ENCODE peak calls at places on chromosomes 5 and 9, in five cellular contexts. H is PC-9, Z is RWPE1, L is ovary, Y is tibial artery. N is an unnamed sample.

GRCh38 chr5:156326718-156327259 is at the start of gene SGCD:
- DNase-seq in H (no peak), Z (no peak), L (peak; percentile 68), Y (peak; percentile 87), N (peak; percentile 17)

GRCh38 chr9:100064872-100065581 is 33.8 kb downstream of the ERP44 start:
- DNase-seq in H (peak; percentile 74), Z (peak; percentile 62), L (no peak), Y (no peak), N (no peak)

GRCh38 chr9:137077010-137077747 is at the start of gene UAP1L1:
- DNase-seq in H (peak; percentile 31), Z (no peak), L (peak; percentile 57), Y (peak; percentile 88), N (peak; percentile 52)

GRCh38 chr5:14552017-14552416 is 29.6 kb upstream of the OTULINL start:
- DNase-seq in H (no peak), Z (no peak), L (no peak), Y (no peak), N (peak; percentile 22)

GRCh38 chr5:14190194-14191164 is 47.3 kb downstream of the TRIO start:
- DNase-seq in H (peak; percentile 98), Z (peak; percentile 89), L (no peak), Y (no peak), N (peak; percentile 25)

GRCh38 chr5:89028579-89029272 is 145.7 kb upstream of the MEF2C start:
- DNase-seq in H (no peak), Z (peak; percentile 25), L (no peak), Y (no peak), N (no peak)

GRCh38 chr5:75640395-75640794 is 29.1 kb downstream of the ANKDD1B start:
- DNase-seq in H (peak; percentile 85), Z (peak; percentile 69), L (no peak), Y (no peak), N (no peak)

GRCh38 chr5:154757647-154758406 is 2.6 kb downstream of the LARP1 start:
- DNase-seq in H (peak; percentile 81), Z (peak; percentile 76), L (no peak), Y (no peak), N (peak; percentile 86)

GRCh38 chr5:100777680-100778281 is 125.3 kb downstream of the ST8SIA4 start:
- DNase-seq in H (peak; percentile 45), Z (peak; percentile 66), L (no peak), Y (no peak), N (no peak)

GRCh38 chr5:91190333-91190680 is 192.8 kb downstream of the ARRDC3 start:
- DNase-seq in H (no peak), Z (no peak), L (no peak), Y (no peak), N (no peak)

GRCh38 chr5:61009907-61010306 is 64.9 kb downstream of the NDUFAF2 start:
- DNase-seq in H (no peak), Z (no peak), L (no peak), Y (no peak), N (no peak)

GRCh38 chr9:135402739-135403695 is 76.6 kb upstream of the PPP1R26 start:
- DNase-seq in H (no peak), Z (no peak), L (no peak), Y (no peak), N (no peak)

GRCh38 chr5:54743997-54744788 is 226.6 kb downstream of the SNX18 start:
- DNase-seq in H (peak; percentile 95), Z (peak; percentile 57), L (no peak), Y (no peak), N (peak; percentile 17)

GRCh38 chr9:15238646-15239045 is 68.4 kb downstream of the TTC39B start:
- DNase-seq in H (no peak), Z (no peak), L (no peak), Y (no peak), N (no peak)

GRCh38 chr9:120942186-120943001 is 15.8 kb upstream of the TRAF1 start:
- DNase-seq in H (peak; percentile 56), Z (no peak), L (no peak), Y (peak; percentile 87), N (no peak)

GRCh38 chr5:12177851-12178250 is 273.6 kb upstream of the CTNND2 start:
- DNase-seq in H (no peak), Z (no peak), L (no peak), Y (no peak), N (no peak)

GRCh38 chr5:123705741-123706140 is 193.8 kb downstream of the CSNK1G3 start:
- DNase-seq in H (no peak), Z (peak; percentile 29), L (no peak), Y (no peak), N (no peak)

GRCh38 chr5:33227247-33227646 is 213.5 kb upstream of the TARS1 start:
- DNase-seq in H (no peak), Z (no peak), L (no peak), Y (no peak), N (no peak)

GRCh38 chr5:33229216-33229615 is 211.5 kb upstream of the TARS1 start:
- DNase-seq in H (no peak), Z (no peak), L (no peak), Y (no peak), N (peak; percentile 11)

GRCh38 chr5:33227746-33228145 is 213.0 kb upstream of the TARS1 start:
- DNase-seq in H (no peak), Z (no peak), L (no peak), Y (no peak), N (no peak)

GRCh38 chr5:33228149-33228548 is 212.6 kb upstream of the TARS1 start:
- DNase-seq in H (no peak), Z (no peak), L (no peak), Y (no peak), N (no peak)

GRCh38 chr5:33223563-33224305 is 217.0 kb upstream of the TARS1 start:
- DNase-seq in H (no peak), Z (no peak), L (no peak), Y (no peak), N (no peak)
- TF ChIP-seq CTCF in H (no peak), Z (no peak), L (no peak), Y (no peak), N (no peak)

GRCh38 chr9:23789529-23790254 is 36.3 kb downstream of the ELAVL2 start:
- DNase-seq in H (no peak), Z (no peak), L (no peak), Y (no peak), N (no peak)
- H3K27ac ChIP-seq in H (no peak overlapping the region), Z (no peak overlapping the region), L (no peak overlapping the region), Y (no peak overlapping the region), N (no peak overlapping the region)

DNA sequence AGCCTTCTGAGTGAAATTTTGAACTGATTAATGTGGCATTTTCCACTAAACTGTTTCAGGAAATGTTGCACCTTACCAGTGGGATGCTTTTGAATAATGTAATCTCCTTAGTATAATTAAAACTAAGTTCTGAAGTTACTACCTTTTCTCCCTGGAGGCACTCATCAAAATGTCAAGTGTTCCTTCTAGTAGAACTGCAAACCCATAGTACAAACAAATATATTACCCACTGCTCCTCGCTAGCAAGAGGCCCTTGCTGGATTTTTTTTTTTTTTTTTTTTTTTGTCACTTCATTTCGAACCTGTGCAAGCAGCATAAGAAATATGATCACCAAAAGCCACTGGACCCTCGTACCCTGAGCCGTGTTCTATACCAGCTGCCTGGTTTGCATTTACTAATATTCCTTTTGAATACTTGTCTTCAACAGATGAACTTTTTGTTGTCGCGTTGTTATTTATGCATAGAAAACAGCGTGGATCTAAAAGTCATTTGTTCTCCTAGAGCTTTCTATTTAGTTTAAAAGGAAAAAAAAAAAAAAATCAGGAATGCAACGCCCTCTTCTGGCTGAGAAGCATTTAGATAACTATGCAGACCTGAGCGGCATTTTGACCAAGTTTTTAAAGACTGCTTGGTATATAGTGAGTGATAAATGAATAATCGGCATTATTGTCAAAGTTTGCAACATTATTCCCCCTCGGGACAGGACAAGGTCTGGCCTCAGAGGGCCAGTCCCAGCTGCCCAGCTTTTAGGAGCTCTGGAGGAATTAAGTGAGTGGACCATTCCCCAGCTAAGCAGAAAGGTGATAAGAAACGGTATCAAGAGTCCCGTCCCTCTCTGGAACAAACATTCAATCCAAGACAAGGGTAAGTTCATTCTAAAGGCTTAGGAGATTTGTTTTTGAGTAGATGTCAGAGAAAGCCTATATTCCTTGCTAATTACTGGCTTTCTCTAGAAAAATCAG is 162.5 kb upstream of the KIF2A start:
- DNase-seq in H (no peak), Z (peak; percentile 31), L (no peak), Y (no peak), N (no peak)
- TF ChIP-seq CTCF in H (peak; percentile 65), Z (peak; percentile 74), L (no peak), Y (peak; percentile 42), N (peak; percentile 25)

DNA sequence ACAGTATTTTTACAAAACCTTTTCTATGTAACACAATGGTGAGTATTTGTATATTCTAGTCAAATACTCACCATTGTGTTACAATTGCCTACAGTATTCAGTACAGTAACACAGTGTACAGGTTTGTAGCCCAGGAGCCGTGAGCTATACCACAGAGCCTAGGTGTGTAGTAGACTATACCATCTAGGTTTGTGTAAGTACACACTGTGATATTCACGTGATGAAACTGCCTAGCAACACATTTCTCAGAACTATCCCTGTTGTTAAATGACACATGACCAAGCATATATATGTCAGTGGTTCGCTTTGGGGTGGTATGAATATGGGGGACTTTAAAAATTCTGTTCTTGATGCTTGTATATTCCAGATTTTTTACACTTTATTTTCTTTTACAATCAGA is 21.3 kb downstream of the SH3PXD2B start:
- DNase-seq in H (no peak), Z (no peak), L (no peak), Y (no peak), N (no peak)
- H3K27ac ChIP-seq in H (no peak overlapping the region), Z (no peak overlapping the region), L (no peak overlapping the region), Y (no peak overlapping the region), N (no peak overlapping the region)

GRCh38 chr5:2505217-2505616 is 246.3 kb downstream of the IRX2 start:
- DNase-seq in H (no peak), Z (no peak), L (no peak), Y (no peak), N (no peak)
- TF ChIP-seq CTCF in H (no peak), Z (no peak), L (no peak), Y (no peak), N (no peak)

N was measured in body of pancreas.